ENCODE peak calls at places on chromosome 18, in eight cellular contexts. H is hepatocyte; G is HCT116; M is uterus; I is adrenal gland; W is astrocyte of the spinal cord; A is CD8-positive, alpha-beta T cell; V is A549. J is an unnamed sample.

GRCh38 chr18:75341267-75341666 is 86.2 kb downstream of the SMIM21 start:
- DNase-seq in A (no peak), G (no peak), V (no peak), W (peak), I (no peak), M (no peak), H (peak), J (no peak)

GRCh38 chr18:31685097-31686082 is 1.0 kb upstream of the B4GALT6 start:
- DNase-seq in V (peak), H (peak), A (peak), G (peak), M (peak), W (peak), I (peak), J (peak)

GRCh38 chr18:31041346-31042067 is 1.0 kb downstream of the DSC3 start:
- DNase-seq in W (peak), I (no peak), A (no peak), H (peak), V (no peak), M (no peak), G (no peak), J (peak)

GRCh38 chr18:77360315-77361186 is 110.9 kb downstream of the GALR1 start:
- DNase-seq in H (no peak), W (no peak), M (no peak), I (no peak), G (no peak), A (no peak), V (no peak), J (no peak)

GRCh38 chr18:75167137-75167536 is 41.8 kb downstream of the PTGR3 start:
- DNase-seq in I (no peak), W (no peak), A (no peak), M (no peak), V (no peak), G (no peak), H (no peak), J (no peak)

GRCh38 chr18:74153377-74153776 is 5.1 kb downstream of the TIMM21 start:
- DNase-seq in G (no peak), M (no peak), W (no peak), H (no peak), V (no peak), I (no peak), A (no peak), J (no peak)

GRCh38 chr18:51559198-51559901 is 361.9 kb upstream of the MEX3C start:
- DNase-seq in I (no peak), V (no peak), H (peak), M (no peak), A (no peak), G (no peak), W (peak), J (no peak)

GRCh38 chr18:40413160-40413559 is 1541.9 kb upstream of the PIK3C3 start:
- DNase-seq in I (peak), V (peak), H (peak), G (no peak), A (no peak), W (peak), M (no peak), J (no peak)

GRCh38 chr18:26803643-26804042 is 61.9 kb downstream of the AQP4 start:
- DNase-seq in I (no peak), G (no peak), H (no peak), M (no peak), A (no peak), W (no peak), V (no peak), J (no peak)

GRCh38 chr18:26702023-26702422 is 153.7 kb upstream of the KCTD1 start:
- DNase-seq in I (no peak), G (no peak), W (no peak), H (no peak), V (no peak), A (no peak), M (no peak), J (no peak)

GRCh38 chr18:22485808-22486244 is 68.1 kb upstream of the CTAGE1 start:
- DNase-seq in H (no peak), I (no peak), V (peak), M (no peak), W (peak), G (no peak), A (no peak), J (no peak)

GRCh38 chr18:51522338-51522737 is 324.9 kb upstream of the MEX3C start:
- DNase-seq in V (no peak), W (no peak), I (no peak), G (no peak), A (no peak), H (no peak), M (no peak), J (no peak)

GRCh38 chr18:50192903-50193795 is 1.8 kb downstream of the MYO5B start:
- DNase-seq in I (no peak), A (no peak), W (no peak), G (no peak), H (peak), M (no peak), V (no peak), J (peak)

GRCh38 chr18:8948471-8949149 is 153.9 kb upstream of the NDUFV2 start:
- DNase-seq in H (peak), W (peak), M (no peak), A (no peak), V (peak), G (no peak), I (no peak), J (no peak)

GRCh38 chr18:48662021-48662661 is 123.3 kb downstream of the CTIF start:
- DNase-seq in G (no peak), V (peak), M (no peak), W (peak), A (no peak), I (peak), H (peak), J (peak)

GRCh38 chr18:62717850-62718229 is 2.5 kb downstream of the PHLPP1 start:
- DNase-seq in V (peak), A (no peak), I (no peak), H (no peak), G (no peak), M (no peak), W (peak), J (no peak)

GRCh38 chr18:59639136-59639535 is 58.1 kb downstream of the CCBE1 start:
- DNase-seq in M (no peak), V (no peak), H (no peak), W (no peak), A (no peak), I (no peak), G (no peak), J (no peak)

GRCh38 chr18:31512203-31512764 is 14.3 kb downstream of the DSG2 start:
- DNase-seq in I (no peak), H (peak), G (no peak), A (no peak), M (no peak), V (peak), W (peak), J (peak)

GRCh38 chr18:12604445-12605007 is 53.4 kb downstream of the SPIRE1 start:
- DNase-seq in I (no peak), G (no peak), W (no peak), V (no peak), M (no peak), H (no peak), A (no peak), J (no peak)

GRCh38 chr18:12608292-12608691 is 49.6 kb downstream of the SPIRE1 start:
- DNase-seq in M (no peak), G (no peak), H (no peak), A (no peak), V (no peak), W (peak), I (no peak), J (no peak)

GRCh38 chr18:12606592-12607315 is 51.2 kb downstream of the SPIRE1 start:
- DNase-seq in V (peak), H (peak), G (peak), A (no peak), M (no peak), W (peak), I (no peak), J (no peak)
- H3K4me3 ChIP-seq in V (no peak), H (no peak), G (no peak), A (no peak), M (no peak), W (no peak), I (no peak), J (no peak)

DNA sequence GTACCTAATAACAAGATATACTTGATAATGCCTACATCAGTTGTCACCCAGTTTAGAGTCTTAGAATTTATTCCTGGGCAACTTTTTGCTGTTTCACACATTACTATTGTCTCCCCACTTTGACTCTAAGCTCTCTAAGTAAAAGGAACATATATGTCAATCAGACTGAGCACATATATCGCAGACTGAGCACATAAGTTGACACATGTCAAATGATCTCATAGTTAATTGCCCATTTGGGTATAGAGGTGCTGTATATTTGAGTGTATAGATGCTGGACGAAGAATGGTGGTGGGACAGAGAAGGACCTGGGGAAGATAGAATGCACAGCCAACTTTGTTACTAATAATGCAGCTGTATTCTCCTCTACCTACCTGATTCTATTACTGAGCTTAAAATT is 746.0 kb upstream of the CDH2 start:
- DNase-seq in W (no peak), H (no peak), I (no peak), G (no peak), V (no peak), A (no peak), M (no peak), J (no peak)
- H3K4me3 ChIP-seq in W (no peak), H (no peak), I (no peak), G (no peak), V (no peak), A (no peak), M (no peak), J (no peak)

GRCh38 chr18:24814521-24814920 is 354.1 kb downstream of the HRH4 start:
- DNase-seq in V (no peak), G (no peak), H (no peak), M (no peak), A (no peak), I (no peak), W (no peak), J (no peak)

GRCh38 chr18:24809173-24809955 is 348.9 kb downstream of the HRH4 start:
- DNase-seq in H (no peak), V (no peak), A (no peak), I (no peak), M (no peak), G (no peak), W (no peak), J (peak)

GRCh38 chr18:24810561-24810960 is 350.1 kb downstream of the HRH4 start:
- DNase-seq in M (no peak), H (no peak), W (no peak), A (no peak), I (no peak), V (no peak), G (no peak), J (no peak)

GRCh38 chr18:24817150-24818068 is 357.0 kb downstream of the HRH4 start:
- DNase-seq in V (no peak), I (no peak), W (no peak), H (no peak), M (no peak), G (no peak), A (no peak), J (no peak)

GRCh38 chr18:24811963-24812681 is 351.7 kb downstream of the HRH4 start:
- DNase-seq in M (no peak), A (no peak), V (no peak), W (no peak), H (peak), G (no peak), I (no peak), J (peak)
- H3K4me3 ChIP-seq in M (no peak), A (no peak), V (no peak), W (no peak), H (no peak), G (no peak), I (no peak), J (no peak)

DNA sequence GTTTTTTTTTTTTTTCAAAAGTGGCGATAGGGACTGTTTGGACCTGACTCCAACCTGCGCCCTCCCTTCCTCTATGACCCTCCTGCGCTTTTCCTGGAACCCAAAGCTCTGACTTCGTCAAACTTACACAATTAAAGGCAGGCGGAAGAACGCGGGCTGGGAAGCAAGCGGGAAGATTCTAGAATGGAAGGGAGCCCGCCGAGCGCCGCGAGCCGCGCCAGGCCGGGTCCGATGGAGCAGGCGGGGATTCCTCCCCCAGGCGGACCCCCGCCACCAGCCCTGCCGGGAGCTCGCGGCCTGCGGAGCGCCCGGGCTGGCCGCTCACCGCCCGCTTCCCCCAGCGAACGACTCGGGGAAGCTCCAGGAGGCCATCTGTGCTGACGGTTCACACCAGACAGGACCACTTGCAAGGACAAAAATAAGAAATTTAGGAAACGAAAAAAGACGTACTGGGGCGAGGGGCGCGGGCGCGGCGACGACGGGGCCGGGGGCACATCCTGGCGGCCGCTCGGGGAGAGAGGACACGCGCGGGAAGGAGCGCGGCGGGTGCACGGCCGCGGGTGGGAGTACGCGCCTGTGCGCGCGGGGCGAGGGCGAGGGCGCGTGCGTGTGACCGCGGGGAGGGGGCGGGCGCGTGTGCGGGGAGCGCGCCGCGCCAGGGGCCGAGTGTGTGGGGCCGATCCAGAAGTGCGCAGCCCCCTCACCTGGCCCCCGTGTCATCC is 1.1 kb upstream of the SALL3 start:
- DNase-seq in I (no peak), G (no peak), W (peak), V (no peak), M (no peak), H (no peak), A (no peak), J (no peak)
- H3K4me3 ChIP-seq in I (no peak), G (no peak), W (peak), V (no peak), M (no peak), H (no peak), A (no peak), J (no peak)

GRCh38 chr18:35074581-35074980 is 33.4 kb downstream of the MAPRE2 start:
- DNase-seq in A (no peak), I (no peak), G (no peak), H (no peak), M (no peak), W (no peak), V (no peak), J (no peak)
- H3K4me3 ChIP-seq in A (no peak), I (no peak), G (no peak), H (no peak), M (no peak), W (no peak), V (no peak), J (no peak)

DNA sequence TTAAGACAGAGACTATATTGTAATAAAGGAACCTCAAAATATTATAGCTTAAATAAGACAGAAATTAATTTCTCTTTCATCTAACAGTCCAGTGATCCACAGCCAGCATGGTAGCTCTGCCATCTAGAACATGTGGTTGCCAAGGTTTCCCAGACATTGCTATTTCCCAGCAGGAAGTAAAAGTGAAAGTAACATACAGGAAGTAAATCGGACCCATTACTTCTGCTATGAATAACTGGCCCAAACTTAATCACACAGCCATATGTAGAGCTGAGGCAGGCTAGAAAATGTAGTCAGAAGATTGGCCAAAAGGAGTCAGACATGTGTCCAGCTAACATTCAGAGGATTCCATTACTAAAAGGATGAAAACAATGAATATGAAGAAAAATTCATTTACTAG is 71.0 kb downstream of the NOL4 start:
- DNase-seq in H (no peak), V (peak), M (no peak), I (no peak), W (peak), G (no peak), A (no peak), J (peak)
- H3K4me3 ChIP-seq in H (no peak), V (no peak), M (no peak), I (no peak), W (no peak), G (no peak), A (no peak), J (no peak)

J was measured in small intestine.